ENCODE peak calls at places on chromosomes 6 and 20, in ten cellular contexts. One of them, this sample, is unnamed.

GRCh38 chr20:2984956-2985661 is 58.3 kb upstream of the GNRH2 start:
- DNase-seq in AG04449: peak
- DNase-seq in testis: no peak
- DNase-seq in psoas muscle: no peak
- DNase-seq in A673: peak
- DNase-seq in cardiac fibroblast: peak
- DNase-seq in fibroblast of lung: peak
- DNase-seq in bronchial epithelial cell: peak
- DNase-seq in fibroblast of pulmonary artery: peak
- DNase-seq in heart left ventricle: no peak
- DNase-seq in this sample: no peak

GRCh38 chr6:163661271-163661671 is 246.8 kb downstream of the QKI start:
- DNase-seq in AG04449: no peak
- DNase-seq in testis: no peak
- DNase-seq in psoas muscle: no peak
- DNase-seq in A673: peak
- DNase-seq in cardiac fibroblast: no peak
- DNase-seq in fibroblast of lung: no peak
- DNase-seq in bronchial epithelial cell: no peak
- DNase-seq in fibroblast of pulmonary artery: no peak
- DNase-seq in heart left ventricle: no peak
- DNase-seq in this sample: no peak

GRCh38 chr6:96809119-96809518 is 28.2 kb downstream of the GPR63 start:
- DNase-seq in AG04449: no peak
- DNase-seq in testis: no peak
- DNase-seq in psoas muscle: no peak
- DNase-seq in A673: no peak
- DNase-seq in cardiac fibroblast: no peak
- DNase-seq in fibroblast of lung: peak
- DNase-seq in bronchial epithelial cell: peak
- DNase-seq in fibroblast of pulmonary artery: peak
- DNase-seq in heart left ventricle: no peak
- DNase-seq in this sample: no peak

GRCh38 chr6:136696783-136697364 is 95.4 kb downstream of the MAP3K5 start:
- DNase-seq in AG04449: no peak
- DNase-seq in testis: no peak
- DNase-seq in psoas muscle: no peak
- DNase-seq in A673: no peak
- DNase-seq in cardiac fibroblast: no peak
- DNase-seq in fibroblast of lung: no peak
- DNase-seq in bronchial epithelial cell: peak
- DNase-seq in fibroblast of pulmonary artery: no peak
- DNase-seq in heart left ventricle: no peak
- DNase-seq in this sample: peak

GRCh38 chr20:57526067-57526884 is 1.3 kb upstream of the CTCFL start:
- DNase-seq in AG04449: no peak
- DNase-seq in testis: peak
- DNase-seq in psoas muscle: no peak
- DNase-seq in A673: peak
- DNase-seq in cardiac fibroblast: no peak
- DNase-seq in fibroblast of lung: no peak
- DNase-seq in bronchial epithelial cell: no peak
- DNase-seq in fibroblast of pulmonary artery: no peak
- DNase-seq in heart left ventricle: no peak
- DNase-seq in this sample: no peak

GRCh38 chr6:99334526-99335127 is 14.8 kb downstream of the FAXC start:
- DNase-seq in AG04449: no peak
- DNase-seq in testis: peak
- DNase-seq in psoas muscle: no peak
- DNase-seq in A673: peak
- DNase-seq in cardiac fibroblast: peak
- DNase-seq in fibroblast of lung: peak
- DNase-seq in bronchial epithelial cell: peak
- DNase-seq in fibroblast of pulmonary artery: peak
- DNase-seq in heart left ventricle: no peak
- DNase-seq in this sample: peak

GRCh38 chr6:28802417-28803336 is 121.1 kb downstream of the TRIM27 start:
- DNase-seq in AG04449: no peak
- DNase-seq in testis: no peak
- DNase-seq in psoas muscle: no peak
- DNase-seq in A673: peak
- DNase-seq in cardiac fibroblast: peak
- DNase-seq in fibroblast of lung: peak
- DNase-seq in bronchial epithelial cell: peak
- DNase-seq in fibroblast of pulmonary artery: no peak
- DNase-seq in heart left ventricle: no peak
- DNase-seq in this sample: no peak

GRCh38 chr20:48217191-48217590 is 431.9 kb upstream of the SULF2 start:
- DNase-seq in AG04449: no peak
- DNase-seq in testis: no peak
- DNase-seq in psoas muscle: no peak
- DNase-seq in A673: no peak
- DNase-seq in cardiac fibroblast: no peak
- DNase-seq in fibroblast of lung: no peak
- DNase-seq in bronchial epithelial cell: no peak
- DNase-seq in fibroblast of pulmonary artery: peak
- DNase-seq in heart left ventricle: no peak
- DNase-seq in this sample: no peak

GRCh38 chr20:46751856-46752255 is 42.4 kb downstream of the SLC2A10 start:
- DNase-seq in AG04449: no peak
- DNase-seq in testis: peak
- DNase-seq in psoas muscle: no peak
- DNase-seq in A673: peak
- DNase-seq in cardiac fibroblast: peak
- DNase-seq in fibroblast of lung: no peak
- DNase-seq in bronchial epithelial cell: no peak
- DNase-seq in fibroblast of pulmonary artery: no peak
- DNase-seq in heart left ventricle: no peak
- DNase-seq in this sample: peak

GRCh38 chr6:145761584-145761983 is 26.3 kb upstream of the EPM2A start:
- DNase-seq in AG04449: no peak
- DNase-seq in testis: no peak
- DNase-seq in psoas muscle: no peak
- DNase-seq in A673: peak
- DNase-seq in cardiac fibroblast: no peak
- DNase-seq in fibroblast of lung: no peak
- DNase-seq in bronchial epithelial cell: no peak
- DNase-seq in fibroblast of pulmonary artery: no peak
- DNase-seq in heart left ventricle: no peak
- DNase-seq in this sample: no peak

GRCh38 chr6:145758086-145758485 is 22.8 kb upstream of the EPM2A start:
- DNase-seq in AG04449: no peak
- DNase-seq in testis: no peak
- DNase-seq in psoas muscle: no peak
- DNase-seq in A673: no peak
- DNase-seq in cardiac fibroblast: peak
- DNase-seq in fibroblast of lung: peak
- DNase-seq in bronchial epithelial cell: peak
- DNase-seq in fibroblast of pulmonary artery: no peak
- DNase-seq in heart left ventricle: no peak
- DNase-seq in this sample: no peak

GRCh38 chr6:145752638-145753037 is 17.3 kb upstream of the EPM2A start:
- DNase-seq in AG04449: no peak
- DNase-seq in testis: no peak
- DNase-seq in psoas muscle: no peak
- DNase-seq in A673: no peak
- DNase-seq in cardiac fibroblast: no peak
- DNase-seq in fibroblast of lung: no peak
- DNase-seq in bronchial epithelial cell: no peak
- DNase-seq in fibroblast of pulmonary artery: no peak
- DNase-seq in heart left ventricle: no peak
- DNase-seq in this sample: no peak

GRCh38 chr6:145756170-145756662 is 20.9 kb upstream of the EPM2A start:
- DNase-seq in AG04449: peak
- DNase-seq in testis: no peak
- DNase-seq in psoas muscle: peak
- DNase-seq in A673: peak
- DNase-seq in cardiac fibroblast: peak
- DNase-seq in fibroblast of lung: peak
- DNase-seq in bronchial epithelial cell: peak
- DNase-seq in fibroblast of pulmonary artery: peak
- DNase-seq in heart left ventricle: peak
- DNase-seq in this sample: no peak

GRCh38 chr6:145755682-145756081 is 20.4 kb upstream of the EPM2A start:
- DNase-seq in AG04449: no peak
- DNase-seq in testis: no peak
- DNase-seq in psoas muscle: no peak
- DNase-seq in A673: no peak
- DNase-seq in cardiac fibroblast: peak
- DNase-seq in fibroblast of lung: no peak
- DNase-seq in bronchial epithelial cell: no peak
- DNase-seq in fibroblast of pulmonary artery: no peak
- DNase-seq in heart left ventricle: no peak
- DNase-seq in this sample: no peak
- H3K4me3 ChIP-seq in AG04449: no peak
- H3K4me3 ChIP-seq in testis: no peak
- H3K4me3 ChIP-seq in psoas muscle: no peak
- H3K4me3 ChIP-seq in A673: no peak
- H3K4me3 ChIP-seq in cardiac fibroblast: no peak
- H3K4me3 ChIP-seq in fibroblast of lung: no peak
- H3K4me3 ChIP-seq in bronchial epithelial cell: no peak
- H3K4me3 ChIP-seq in fibroblast of pulmonary artery: no peak
- H3K4me3 ChIP-seq in heart left ventricle: no peak
- H3K4me3 ChIP-seq in this sample: no peak

DNA sequence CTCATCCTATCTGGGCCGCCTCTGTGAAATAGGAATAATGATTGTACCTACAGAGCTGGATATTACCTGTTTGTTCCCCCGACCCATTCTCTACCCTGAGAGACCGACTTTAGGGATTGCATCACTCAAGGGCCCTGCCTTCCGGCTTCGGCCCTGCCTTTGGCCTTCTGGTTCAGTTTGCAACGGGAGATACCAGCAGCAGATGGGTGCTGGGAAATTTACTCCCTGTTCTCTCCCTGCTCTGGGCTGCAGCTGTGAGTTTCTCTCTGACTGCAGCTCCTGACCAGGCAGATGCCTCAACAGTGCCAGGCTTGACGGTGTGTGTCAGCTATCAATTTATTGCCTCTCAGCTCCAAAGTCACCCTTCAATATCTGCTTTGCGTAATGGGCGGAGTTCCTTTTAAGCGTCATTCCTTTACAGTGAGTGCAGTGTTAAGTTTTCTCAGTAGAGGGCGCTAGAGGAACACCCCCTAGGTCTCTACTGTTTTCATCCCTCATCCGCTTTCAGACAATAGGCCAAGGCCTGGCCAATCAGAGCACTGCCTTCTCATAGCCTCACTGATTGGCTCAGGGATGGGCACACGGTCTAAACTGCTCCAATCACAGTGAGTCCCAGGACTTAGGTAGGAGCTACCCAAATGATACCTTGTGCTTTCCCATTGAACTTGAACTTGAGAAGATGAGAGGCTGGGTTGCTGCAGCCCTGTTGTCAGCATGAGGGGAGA is 30.0 kb downstream of the KCNG1 start:
- DNase-seq in AG04449: no peak
- DNase-seq in testis: peak
- DNase-seq in psoas muscle: no peak
- DNase-seq in A673: peak
- DNase-seq in cardiac fibroblast: peak
- DNase-seq in fibroblast of lung: peak
- DNase-seq in bronchial epithelial cell: peak
- DNase-seq in fibroblast of pulmonary artery: peak
- DNase-seq in heart left ventricle: no peak
- DNase-seq in this sample: peak
- TF ChIP-seq CTCF in AG04449: peak
- TF ChIP-seq CTCF in testis: peak
- TF ChIP-seq CTCF in psoas muscle: peak
- TF ChIP-seq CTCF in A673: peak
- TF ChIP-seq CTCF in cardiac fibroblast: peak
- TF ChIP-seq CTCF in fibroblast of lung: peak
- TF ChIP-seq CTCF in bronchial epithelial cell: peak
- TF ChIP-seq CTCF in fibroblast of pulmonary artery: peak
- TF ChIP-seq CTCF in heart left ventricle: peak
- TF ChIP-seq CTCF in this sample: peak

GRCh38 chr6:132495604-132496079 is 17.3 kb downstream of the STX7 start:
- DNase-seq in AG04449: no peak
- DNase-seq in testis: no peak
- DNase-seq in psoas muscle: no peak
- DNase-seq in A673: no peak
- DNase-seq in cardiac fibroblast: no peak
- DNase-seq in fibroblast of lung: no peak
- DNase-seq in bronchial epithelial cell: no peak
- DNase-seq in fibroblast of pulmonary artery: no peak
- DNase-seq in heart left ventricle: no peak
- DNase-seq in this sample: no peak

GRCh38 chr6:132491881-132492280 is 21.0 kb downstream of the STX7 start:
- DNase-seq in AG04449: no peak
- DNase-seq in testis: no peak
- DNase-seq in psoas muscle: no peak
- DNase-seq in A673: no peak
- DNase-seq in cardiac fibroblast: no peak
- DNase-seq in fibroblast of lung: no peak
- DNase-seq in bronchial epithelial cell: no peak
- DNase-seq in fibroblast of pulmonary artery: no peak
- DNase-seq in heart left ventricle: no peak
- DNase-seq in this sample: no peak

GRCh38 chr6:132491303-132491702 is 21.6 kb downstream of the STX7 start:
- DNase-seq in AG04449: no peak
- DNase-seq in testis: no peak
- DNase-seq in psoas muscle: peak
- DNase-seq in A673: peak
- DNase-seq in cardiac fibroblast: peak
- DNase-seq in fibroblast of lung: peak
- DNase-seq in bronchial epithelial cell: no peak
- DNase-seq in fibroblast of pulmonary artery: peak
- DNase-seq in heart left ventricle: no peak
- DNase-seq in this sample: no peak

GRCh38 chr6:132496519-132497180 is 16.3 kb downstream of the STX7 start:
- DNase-seq in AG04449: no peak
- DNase-seq in testis: no peak
- DNase-seq in psoas muscle: no peak
- DNase-seq in A673: no peak
- DNase-seq in cardiac fibroblast: no peak
- DNase-seq in fibroblast of lung: no peak
- DNase-seq in bronchial epithelial cell: no peak
- DNase-seq in fibroblast of pulmonary artery: no peak
- DNase-seq in heart left ventricle: no peak
- DNase-seq in this sample: no peak

DNA sequence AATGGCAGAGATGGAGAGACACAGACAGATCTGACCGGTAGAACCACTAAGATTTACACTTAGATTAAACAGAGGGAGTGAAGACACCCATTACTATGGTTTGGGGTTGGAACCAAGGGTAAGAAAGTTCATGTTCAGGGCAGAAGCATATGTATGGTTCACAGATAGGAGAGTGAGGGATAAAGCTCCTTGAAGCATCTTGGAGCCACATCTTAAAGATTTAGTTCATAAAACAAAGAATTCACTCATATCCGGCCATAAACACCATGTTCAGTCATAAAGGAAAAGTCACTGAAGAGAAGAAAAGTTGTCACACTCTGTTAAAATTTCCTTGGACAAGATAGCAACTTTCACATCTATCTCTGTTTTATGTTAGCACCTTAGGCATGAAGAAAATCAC is 18.0 kb downstream of the STX7 start:
- DNase-seq in AG04449: no peak
- DNase-seq in testis: no peak
- DNase-seq in psoas muscle: no peak
- DNase-seq in A673: no peak
- DNase-seq in cardiac fibroblast: no peak
- DNase-seq in fibroblast of lung: no peak
- DNase-seq in bronchial epithelial cell: no peak
- DNase-seq in fibroblast of pulmonary artery: no peak
- DNase-seq in heart left ventricle: no peak
- DNase-seq in this sample: no peak
- H3K4me3 ChIP-seq in AG04449: no peak
- H3K4me3 ChIP-seq in testis: no peak
- H3K4me3 ChIP-seq in psoas muscle: no peak
- H3K4me3 ChIP-seq in A673: no peak
- H3K4me3 ChIP-seq in cardiac fibroblast: no peak
- H3K4me3 ChIP-seq in fibroblast of lung: no peak
- H3K4me3 ChIP-seq in bronchial epithelial cell: no peak
- H3K4me3 ChIP-seq in fibroblast of pulmonary artery: no peak
- H3K4me3 ChIP-seq in heart left ventricle: no peak
- H3K4me3 ChIP-seq in this sample: no peak

GRCh38 chr20:51022803-51023616 is at the start of gene KCNG1:
- DNase-seq in AG04449: no peak
- DNase-seq in testis: peak
- DNase-seq in psoas muscle: peak
- DNase-seq in A673: peak
- DNase-seq in cardiac fibroblast: peak
- DNase-seq in fibroblast of lung: peak
- DNase-seq in bronchial epithelial cell: peak
- DNase-seq in fibroblast of pulmonary artery: peak
- DNase-seq in heart left ventricle: peak
- DNase-seq in this sample: peak
- TF ChIP-seq CTCF in AG04449: no peak
- TF ChIP-seq CTCF in testis: no peak
- TF ChIP-seq CTCF in psoas muscle: no peak
- TF ChIP-seq CTCF in A673: no peak
- TF ChIP-seq CTCF in cardiac fibroblast: no peak
- TF ChIP-seq CTCF in fibroblast of lung: no peak
- TF ChIP-seq CTCF in bronchial epithelial cell: no peak
- TF ChIP-seq CTCF in fibroblast of pulmonary artery: no peak
- TF ChIP-seq CTCF in heart left ventricle: no peak
- TF ChIP-seq CTCF in this sample: peak

This sample was measured in LNCaP clone FGC.